ENCODE peak calls at places on chromosome 12, in five cellular contexts. Q is ovary, A is breast epithelium, R is esophagus squamous epithelium, B is suprapubic skin. P is an unnamed sample.

GRCh38 chr12:127785936-127786335 is 481.0 kb upstream of the TMEM132C start:
- DNase-seq in Q (no peak), B (no peak), A (no peak), R (no peak), P (no peak)

GRCh38 chr12:91695964-91696363 is 449.7 kb downstream of the BTG1 start:
- DNase-seq in A (no peak), Q (no peak), R (no peak), B (no peak), P (no peak)

GRCh38 chr12:101813117-101813516 is 17.6 kb downstream of the GNPTAB start:
- DNase-seq in Q (no peak), A (no peak), R (no peak), B (no peak), P (no peak)

GRCh38 chr12:110627500-110628195 is 13.7 kb downstream of the TCTN1 start:
- DNase-seq in A (no peak), B (no peak), Q (no peak), R (no peak), P (no peak)

GRCh38 chr12:117032593-117033381 is 66.4 kb downstream of the TESC start:
- DNase-seq in B (peak; percentile 74), R (no peak), A (peak; percentile 55), Q (peak; percentile 65), P (no peak)

GRCh38 chr12:75611041-75611440 is 99.6 kb upstream of the KRR1 start:
- DNase-seq in R (no peak), B (no peak), A (no peak), Q (no peak), P (no peak)

GRCh38 chr12:130880411-130880885 is 8.6 kb downstream of the RAN start:
- DNase-seq in Q (no peak), A (no peak), R (no peak), B (no peak), P (no peak)

GRCh38 chr12:121086896-121087295 is 45.8 kb upstream of the P2RX7 start:
- DNase-seq in R (no peak), B (no peak), A (no peak), Q (no peak), P (no peak)

GRCh38 chr12:127594351-127594970 is 672.5 kb upstream of the TMEM132C start:
- DNase-seq in B (no peak), Q (no peak), R (no peak), A (no peak), P (no peak)

GRCh38 chr12:790608-791007 is 38.2 kb downstream of the WNK1 start:
- DNase-seq in Q (no peak), B (no peak), R (no peak), A (no peak), P (no peak)

GRCh38 chr12:123401753-123402683 is 18.1 kb downstream of the KMT5A start:
- DNase-seq in A (no peak), R (no peak), Q (no peak), B (no peak), P (no peak)

GRCh38 chr12:69897744-69898143 is 72.7 kb downstream of the MYRFL start:
- DNase-seq in A (no peak), R (no peak), B (no peak), Q (no peak), P (peak; percentile 77)

GRCh38 chr12:102518871-102519270 is 38.5 kb upstream of the IGF1 start:
- DNase-seq in Q (no peak), R (no peak), B (no peak), A (no peak), P (no peak)

GRCh38 chr12:93657076-93657475 is 20.1 kb upstream of the CRADD start:
- DNase-seq in A (no peak), Q (no peak), R (no peak), B (no peak), P (no peak)

GRCh38 chr12:121534495-121535148 is 46.2 kb downstream of the KDM2B start:
- DNase-seq in B (no peak), A (no peak), Q (no peak), R (no peak), P (no peak)

GRCh38 chr12:100830003-100830795 is 35.6 kb downstream of the ANO4 start:
- DNase-seq in A (no peak), Q (no peak), B (no peak), R (no peak), P (no peak)

GRCh38 chr12:54357802-54358619 is 6.3 kb downstream of the GPR84 start:
- DNase-seq in B (no peak), R (no peak), Q (no peak), A (no peak), P (peak; percentile 29)

GRCh38 chr12:50390284-50390683 is 6.1 kb downstream of the FAM186A start:
- DNase-seq in A (no peak), R (no peak), Q (no peak), B (no peak), P (peak; percentile 90)

GRCh38 chr12:108826115-108826806 is 31.1 kb downstream of the SSH1 start:
- DNase-seq in Q (peak; percentile 56), R (no peak), A (no peak), B (no peak), P (no peak)

GRCh38 chr12:53063708-53064612 is 14.1 kb downstream of the TNS2 start:
- DNase-seq in R (no peak), Q (peak; percentile 71), B (peak; percentile 82), A (no peak), P (no peak)
- H3K36me3 ChIP-seq in R (peaks cover 10% of the 10 kb centered on the region), Q (no peaks in the 10 kb centered on the region), B (peaks cover 78% of the 10 kb centered on the region), A (no peaks in the 10 kb centered on the region), P (peaks cover 20% of the 10 kb centered on the region)

GRCh38 chr12:78037707-78038106 is 207.0 kb downstream of the NAV3 start:
- DNase-seq in B (no peak), R (no peak), A (no peak), Q (no peak), P (no peak)

GRCh38 chr12:78038541-78038940 is 207.8 kb downstream of the NAV3 start:
- DNase-seq in R (no peak), B (no peak), A (no peak), Q (no peak), P (no peak)

GRCh38 chr12:78036889-78037288 is 206.2 kb downstream of the NAV3 start:
- DNase-seq in B (no peak), A (no peak), R (no peak), Q (no peak), P (no peak)

GRCh38 chr12:78034025-78034424 is 203.3 kb downstream of the NAV3 start:
- DNase-seq in B (no peak), A (no peak), Q (no peak), R (no peak), P (no peak)

DNA sequence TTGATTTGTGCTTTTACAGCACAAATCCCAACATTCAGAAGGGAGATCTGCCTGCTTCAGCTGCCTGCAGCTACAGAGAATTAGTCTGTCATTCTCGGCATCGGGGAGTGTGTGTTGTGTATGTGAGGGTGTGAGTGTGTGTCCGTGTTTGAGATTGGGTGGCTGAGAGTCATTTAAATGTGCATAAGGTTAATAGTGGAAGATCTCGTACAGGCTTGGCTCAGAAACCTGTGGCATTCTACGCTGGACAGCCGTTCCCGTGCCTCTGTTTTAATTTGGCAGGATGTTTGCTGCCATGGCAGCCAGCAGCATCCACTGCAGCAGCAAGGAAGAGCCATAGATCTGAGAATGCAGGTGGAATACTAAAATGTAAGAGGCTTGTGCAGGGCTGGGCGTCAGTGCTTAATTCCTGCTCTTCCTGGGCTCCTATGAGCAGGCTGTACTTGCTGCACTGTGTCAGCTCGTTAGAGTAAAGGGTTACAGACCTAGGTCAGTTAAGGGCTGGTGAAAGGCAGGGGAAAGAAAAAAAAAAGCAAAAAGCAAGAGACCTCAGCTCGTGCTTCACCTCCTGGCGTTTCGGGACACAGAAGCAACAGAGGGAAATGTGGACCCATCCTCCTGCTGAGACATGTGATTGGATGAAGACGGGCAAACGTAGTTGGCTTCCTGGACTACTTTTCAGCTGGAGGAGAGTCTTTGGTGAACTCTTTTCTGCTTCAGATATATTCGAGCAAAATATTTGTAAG is 205.4 kb downstream of the NAV3 start:
- DNase-seq in R (no peak), A (no peak), B (no peak), Q (no peak), P (no peak)
- H3K4me3 ChIP-seq in R (no peak overlapping the region), A (no peak overlapping the region), B (no peak overlapping the region), Q (no peak overlapping the region), P (no peak overlapping the region)

GRCh38 chr12:77325505-77325904 is 260.1 kb upstream of the E2F7 start:
- DNase-seq in A (peak; percentile 54), R (no peak), B (no peak), Q (peak; percentile 47), P (no peak)
- H3K27me3 ChIP-seq in A (no peaks in the 10 kb centered on the region), R (no peaks in the 10 kb centered on the region), B (peaks cover 11% of the 10 kb centered on the region), Q (no peaks in the 10 kb centered on the region), P (peaks cover 2% of the 10 kb centered on the region)

DNA sequence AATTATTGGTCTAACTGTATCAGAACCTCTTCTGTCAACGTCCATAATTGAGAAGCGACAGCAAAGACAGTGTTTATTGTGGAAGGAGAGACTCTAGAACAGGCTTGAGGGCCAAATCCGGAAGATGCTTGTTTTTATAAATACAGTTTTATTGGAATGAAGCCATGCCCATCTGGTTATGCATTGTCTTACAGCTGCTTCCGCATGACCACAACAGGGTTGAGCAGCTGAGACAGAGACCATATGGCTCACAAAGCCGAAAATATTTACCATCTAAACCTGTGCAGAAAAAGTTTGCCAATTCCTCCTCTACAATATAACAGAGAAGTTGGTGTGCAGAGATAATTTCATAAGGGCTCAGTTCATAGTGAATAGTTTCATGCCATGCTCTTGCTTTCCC is 24.5 kb downstream of the PRKAB1 start:
- DNase-seq in A (no peak), B (no peak), R (no peak), Q (no peak), P (no peak)
- H3K36me3 ChIP-seq in A (no peaks in the 10 kb centered on the region), B (no peaks in the 10 kb centered on the region), R (no peaks in the 10 kb centered on the region), Q (no peaks in the 10 kb centered on the region), P (no peaks in the 10 kb centered on the region)

GRCh38 chr12:6199531-6200265 is 502 bp upstream of the CD9 start:
- DNase-seq in Q (peak; percentile 65), R (no peak), B (no peak), A (peak; percentile 67), P (no peak)
- H3K4me3 ChIP-seq in Q (peak overlapping the region; percentile 63), R (peak overlapping the region; percentile 88), B (peak overlapping the region; percentile 100), A (peak overlapping the region; percentile 93), P (peak overlapping the region; percentile 81)

GRCh38 chr12:57584050-57584449 is 6.9 kb upstream of the PIP4K2C start:
- DNase-seq in R (no peak), Q (no peak), B (no peak), A (peak; percentile 24), P (no peak)
- H3K27me3 ChIP-seq in R (no peaks in the 10 kb centered on the region), Q (no peaks in the 10 kb centered on the region), B (peaks cover 12% of the 10 kb centered on the region), A (no peaks in the 10 kb centered on the region), P (peaks cover 4% of the 10 kb centered on the region)

DNA sequence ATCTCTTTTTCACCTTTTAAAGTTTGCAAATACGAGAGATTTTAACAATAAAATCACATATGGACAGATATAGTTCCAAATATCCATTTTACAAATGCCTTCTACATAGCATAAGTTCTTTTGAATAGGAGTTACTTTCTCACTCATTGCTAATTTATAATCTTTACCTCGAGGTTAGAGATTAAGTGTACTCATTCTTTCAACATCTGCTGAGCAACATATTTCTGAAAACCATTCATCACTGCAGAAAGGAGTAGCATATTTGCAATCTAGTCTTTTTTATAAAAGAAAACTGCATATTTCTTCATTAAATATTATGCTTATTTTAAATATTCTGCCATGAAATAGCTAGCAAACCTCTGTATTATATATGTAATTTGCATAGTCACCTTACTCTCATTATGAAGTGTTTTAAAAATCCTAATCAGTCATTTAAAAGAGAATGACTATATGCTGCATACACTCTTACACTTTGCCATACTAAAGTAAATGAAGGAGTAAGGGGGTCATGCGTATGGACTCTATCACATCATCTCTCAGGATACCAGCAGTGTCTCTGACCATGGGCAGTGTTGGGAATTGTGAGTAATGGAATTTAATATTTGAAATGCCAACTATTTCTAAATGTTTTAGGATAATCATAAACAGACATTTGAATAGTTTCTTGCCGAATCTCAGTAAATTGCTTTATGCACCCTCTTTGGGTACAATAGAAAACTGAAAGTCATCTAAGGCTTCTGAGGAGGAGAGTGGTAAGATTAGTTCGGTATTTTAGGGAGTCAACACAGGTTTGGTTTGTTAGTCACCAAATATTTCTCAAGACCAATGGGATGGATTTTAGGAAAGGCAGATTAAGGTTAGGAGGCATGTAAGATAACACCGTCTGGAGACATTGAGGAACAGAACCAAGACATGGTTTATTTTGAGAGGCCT is 524.8 kb upstream of the ATP2B1 start:
- DNase-seq in A (no peak), Q (no peak), B (no peak), R (no peak), P (peak; percentile 43)
- H3K36me3 ChIP-seq in A (no peaks in the 10 kb centered on the region), Q (no peaks in the 10 kb centered on the region), B (no peaks in the 10 kb centered on the region), R (no peaks in the 10 kb centered on the region), P (no peaks in the 10 kb centered on the region)

P was measured in bronchial epithelial cell.